ENCODE peak calls at places on chromosomes 7 and 10, in eight cellular contexts. Y, X, M, K, H, D, F and P are unnamed samples.

GRCh38 chr7:3879337-3880054 is 578.4 kb downstream of the SDK1 start:
- DNase-seq in D (no peak), K (no peak), Y (no peak), X (no peak), H (no peak), F (peak; percentile 78), M (no peak), P (no peak)

GRCh38 chr7:130875265-130875741 is 141.3 kb upstream of the KLF14 start:
- DNase-seq in M (no peak), H (peak; percentile 61), X (peak; percentile 53), Y (peak; percentile 86), D (no peak), K (no peak), F (peak; percentile 30), P (no peak)

GRCh38 chr7:14196555-14196954 is 207.1 kb upstream of the ETV1 start:
- DNase-seq in H (no peak), K (no peak), X (no peak), Y (no peak), M (no peak), F (no peak), D (peak; percentile 26), P (no peak)

GRCh38 chr10:15211464-15211979 is 43.0 kb upstream of the NMT2 start:
- DNase-seq in Y (no peak), F (no peak), M (no peak), X (peak; percentile 69), D (peak; percentile 86), H (no peak), K (no peak), P (no peak)

GRCh38 chr7:108380527-108380926 is 75.7 kb downstream of the NRCAM start:
- DNase-seq in X (no peak), Y (no peak), M (no peak), D (no peak), F (no peak), H (no peak), K (no peak), P (no peak)

GRCh38 chr7:50727072-50727471 is 55.6 kb downstream of the GRB10 start:
- DNase-seq in Y (no peak), D (no peak), M (no peak), X (no peak), F (no peak), H (no peak), K (no peak), P (no peak)

GRCh38 chr7:80622531-80622930 is 15.9 kb upstream of the CD36 start:
- DNase-seq in Y (no peak), D (peak; percentile 55), H (no peak), K (no peak), X (peak; percentile 74), F (no peak), M (no peak), P (no peak)

GRCh38 chr7:35498416-35498815 is 196.5 kb downstream of the HERPUD2 start:
- DNase-seq in M (no peak), Y (no peak), D (no peak), K (no peak), F (no peak), X (no peak), H (no peak), P (no peak)

GRCh38 chr10:5284311-5285057 is 80.3 kb upstream of the UCN3 start:
- DNase-seq in X (peak; percentile 38), Y (no peak), D (peak; percentile 60), K (no peak), H (no peak), F (no peak), M (peak; percentile 6), P (no peak)

GRCh38 chr7:96026606-96027005 is 254.3 kb downstream of the DYNC1I1 start:
- DNase-seq in F (no peak), X (peak; percentile 7), Y (no peak), H (no peak), K (no peak), M (no peak), D (peak; percentile 9), P (no peak)

GRCh38 chr7:39304683-39305405 is 261.4 kb upstream of the YAE1 start:
- DNase-seq in D (no peak), H (no peak), X (no peak), F (no peak), M (no peak), K (no peak), Y (no peak), P (no peak)

GRCh38 chr10:118962159-118962863 is 67.2 kb upstream of the NANOS1 start:
- DNase-seq in H (no peak), Y (peak; percentile 36), K (no peak), M (no peak), D (no peak), F (no peak), X (no peak), P (no peak)

GRCh38 chr7:157513682-157514081 is 176.9 kb downstream of the DNAJB6 start:
- DNase-seq in K (no peak), D (no peak), M (no peak), X (no peak), Y (peak; percentile 21), F (no peak), H (no peak), P (no peak)

GRCh38 chr7:157335991-157336382 is 817 bp upstream of the DNAJB6 start:
- DNase-seq in D (no peak), F (no peak), K (no peak), X (no peak), M (no peak), H (no peak), Y (peak; percentile 69), P (no peak)

GRCh38 chr10:22351131-22351703 is 5.9 kb downstream of the SPAG6 start:
- DNase-seq in M (no peak), K (no peak), X (no peak), H (no peak), Y (no peak), D (no peak), F (no peak), P (no peak)

GRCh38 chr7:150586778-150587152 is 19.6 kb downstream of the GIMAP4 start:
- DNase-seq in F (no peak), D (no peak), K (no peak), M (no peak), H (no peak), X (no peak), Y (no peak), P (no peak)